ENCODE peak calls at places on chromosomes 1 and 21, in nine cellular contexts. Y is fibroblast of pulmonary artery; T is CD8-positive, alpha-beta T cell; S is body of pancreas; A is fibroblast of mammary gland; P is lower leg skin; Q is stomach; R is adrenal gland; I is ovary. U is an unnamed sample.
A peak's percentile ranks its signal among the peaks of the same experiment; 100 is the strongest.

GRCh38 chr1:198700396-198700795 is 61.6 kb downstream of the PTPRC start:
- DNase-seq in Y (no peak), T (no peak), S (no peak), A (no peak), P (no peak), Q (no peak), R (no peak), I (no peak), U (no peak)

GRCh38 chr1:205270271-205270670 is 42.5 kb downstream of the TMCC2 start:
- DNase-seq in Y (no peak), T (no peak), S (no peak), A (no peak), P (no peak), Q (no peak), R (no peak), I (no peak), U (no peak)

GRCh38 chr1:227572752-227573151 is 9.4 kb downstream of the ZNF678 start:
- DNase-seq in Y (no peak), T (no peak), S (no peak), A (no peak), P (no peak), Q (no peak), R (no peak), I (no peak), U (no peak)

GRCh38 chr1:113250161-113250560 is 140.2 kb upstream of the MAGI3 start:
- DNase-seq in Y (no peak), T (no peak), S (no peak), A (no peak), P (no peak), Q (no peak), R (no peak), I (no peak), U (no peak)

GRCh38 chr1:160494620-160495019 is 28.4 kb downstream of the SLAMF6 start:
- DNase-seq in Y (no peak), T (no peak), S (no peak), A (no peak), P (no peak), Q (peak; percentile 28), R (no peak), I (no peak), U (no peak)

GRCh38 chr1:234722904-234723588 is 113.1 kb upstream of the IRF2BP2 start:
- DNase-seq in Y (peak; percentile 95), T (peak; percentile 37), S (peak; percentile 82), A (peak; percentile 97), P (peak; percentile 87), Q (peak; percentile 68), R (peak; percentile 90), I (peak; percentile 61), U (peak; percentile 67)

GRCh38 chr1:42334240-42335049 is 590 bp downstream of the FOXJ3 start:
- DNase-seq in Y (peak; percentile 54), T (peak; percentile 14), S (peak; percentile 34), A (peak; percentile 69), P (peak; percentile 30), Q (peak; percentile 32), R (peak; percentile 60), I (no peak), U (peak; percentile 70)

GRCh38 chr1:116556289-116557006 is 14.4 kb downstream of the CD58 start:
- DNase-seq in Y (peak; percentile 97), T (peak; percentile 47), S (no peak), A (peak; percentile 99), P (peak; percentile 74), Q (peak; percentile 68), R (peak; percentile 25), I (no peak), U (no peak)

GRCh38 chr1:2978691-2979190 is 42.5 kb upstream of the ACTRT2 start:
- DNase-seq in Y (no peak), T (no peak), S (no peak), A (no peak), P (no peak), Q (no peak), R (no peak), I (no peak), U (peak; percentile 1)

GRCh38 chr1:17547271-17547670 is 7.8 kb downstream of the ARHGEF10L start:
- DNase-seq in Y (no peak), T (no peak), S (no peak), A (no peak), P (no peak), Q (no peak), R (no peak), I (no peak), U (no peak)

DNA sequence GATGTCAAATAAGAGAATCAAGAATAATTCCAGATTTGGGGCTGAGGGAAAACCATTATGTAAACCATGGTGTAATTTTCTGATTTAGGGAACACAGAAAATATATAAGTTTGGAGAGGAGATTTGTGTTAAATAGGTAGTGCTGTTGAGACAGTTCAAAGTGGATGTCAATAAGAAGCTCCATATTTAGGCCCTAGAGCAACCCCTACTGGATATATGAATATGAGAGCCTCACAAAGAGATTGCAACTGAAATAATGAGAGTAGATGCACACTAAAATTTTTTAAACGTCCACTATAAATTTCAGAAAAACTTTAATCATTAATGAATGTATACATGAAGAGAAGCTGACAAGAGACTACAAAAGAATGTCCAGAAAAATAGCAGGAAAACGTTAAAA is 1447.8 kb upstream of the PRMT6 start:
- DNase-seq in Y (peak; percentile 43), T (no peak), S (no peak), A (peak; percentile 25), P (no peak), Q (no peak), R (no peak), I (no peak), U (no peak)
- TF ChIP-seq CTCF in Y (peak; percentile 35), T (no peak), S (no peak), A (peak; percentile 34), P (no peak), Q (no peak), R (no peak), I (no peak), U (no peak)

DNA sequence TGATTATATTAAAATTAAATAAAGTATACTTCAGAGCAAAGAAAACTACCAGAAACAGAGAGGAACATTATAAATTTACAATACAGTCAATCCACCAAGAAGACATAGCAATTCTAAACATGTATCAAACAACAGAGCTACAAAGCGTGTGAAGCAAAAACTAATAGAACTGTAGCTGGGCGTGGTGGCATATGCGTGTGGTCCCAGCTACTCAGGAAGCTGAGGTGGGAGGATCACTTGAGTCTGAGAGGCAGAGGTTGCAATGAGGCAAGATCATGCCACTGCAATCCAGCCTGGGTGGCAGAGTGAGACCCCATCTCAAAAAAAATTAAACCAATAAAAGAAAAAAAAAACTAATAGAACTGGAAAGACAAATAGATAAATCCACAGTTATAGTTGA is 12.3 kb downstream of the CCDC185 start:
- DNase-seq in Y (no peak), T (no peak), S (no peak), A (no peak), P (no peak), Q (no peak), R (no peak), I (no peak), U (no peak)
- H3K4me3 ChIP-seq in Y (no peak overlapping the region), T (no peak overlapping the region), S (no peak overlapping the region), A (no peak overlapping the region), P (no peak overlapping the region), Q (no peak overlapping the region), R (no peak overlapping the region), I (no peak overlapping the region), U (no peak overlapping the region)

GRCh38 chr1:166884040-166884642 is 8.1 kb upstream of the TADA1 start:
- DNase-seq in Y (peak; percentile 26), T (no peak), S (peak; percentile 53), A (peak; percentile 28), P (no peak), Q (peak; percentile 54), R (peak; percentile 16), I (peak; percentile 34), U (peak; percentile 76)
- TF ChIP-seq CTCF in Y (peak; percentile 55), T (peak; percentile 50), S (peak; percentile 35), A (peak; percentile 60), P (no peak), Q (peak; percentile 49), R (peak; percentile 36), I (no peak), U (peak; percentile 70)

GRCh38 chr1:231417503-231417902 is 4.6 kb downstream of the EGLN1 start:
- DNase-seq in Y (no peak), T (no peak), S (no peak), A (no peak), P (no peak), Q (no peak), R (no peak), I (no peak), U (no peak)
- H3K4me3 ChIP-seq in Y (peak overlapping the region; percentile 67), T (no peak overlapping the region), S (no peak overlapping the region), A (no peak overlapping the region), P (no peak overlapping the region), Q (peak overlapping the region; percentile 85), R (no peak overlapping the region), I (peak overlapping the region; percentile 73), U (no peak overlapping the region)

GRCh38 chr21:24045775-24046215 is 1561.5 kb downstream of the MRPL39 start:
- DNase-seq in Y (peak; percentile 99), T (no peak), S (peak; percentile 67), A (peak; percentile 86), P (peak; percentile 57), Q (peak; percentile 66), R (peak; percentile 94), I (peak; percentile 76), U (peak; percentile 85)
- TF ChIP-seq CTCF in Y (peak; percentile 63), T (no peak), S (no peak), A (peak; percentile 24), P (no peak), Q (peak; percentile 7), R (peak; percentile 25), I (no peak), U (peak; percentile 27)

GRCh38 chr1:54806931-54807611 is 5.9 kb upstream of the TTC22 start:
- DNase-seq in Y (no peak), T (no peak), S (peak; percentile 8), A (peak; percentile 38), P (no peak), Q (peak; percentile 64), R (no peak), I (no peak), U (no peak)
- H3K4me3 ChIP-seq in Y (no peak overlapping the region), T (no peak overlapping the region), S (no peak overlapping the region), A (no peak overlapping the region), P (no peak overlapping the region), Q (no peak overlapping the region), R (no peak overlapping the region), I (no peak overlapping the region), U (no peak overlapping the region)

DNA sequence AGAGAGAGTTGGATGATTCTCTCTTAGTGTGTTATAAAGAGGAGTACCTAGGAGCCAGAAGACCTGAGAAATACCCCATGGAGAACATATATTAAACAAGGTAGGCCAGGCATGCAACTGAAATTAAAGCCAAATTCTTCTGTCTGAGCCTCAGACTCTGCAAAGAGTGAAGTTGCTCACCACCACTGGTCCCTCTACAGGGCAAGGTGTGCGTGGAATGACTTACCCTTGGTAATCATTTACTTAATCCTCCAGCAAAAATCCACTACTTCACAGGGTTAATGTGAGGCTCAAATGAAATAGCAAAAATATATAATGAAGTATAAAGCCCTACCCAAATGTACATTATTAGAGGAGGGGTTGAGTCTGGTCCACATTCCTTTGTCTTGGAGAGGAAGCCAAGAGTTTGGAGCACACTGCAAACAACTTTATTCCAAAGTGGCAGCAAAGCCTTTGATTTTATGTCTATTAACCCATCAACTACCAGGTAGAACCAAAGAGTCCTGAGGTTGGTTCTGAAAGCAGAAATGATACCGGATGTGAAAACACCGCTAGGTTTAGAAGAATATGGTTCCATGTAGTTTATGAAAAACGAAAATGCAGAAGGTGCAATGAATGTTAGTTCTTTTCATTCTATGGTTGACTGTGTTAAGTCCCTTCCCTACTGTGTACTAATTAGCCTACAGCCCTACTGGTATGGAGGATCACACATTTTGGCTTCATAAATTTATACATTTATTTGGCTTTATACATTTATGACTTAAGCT is 8.5 kb downstream of the SSR2 start:
- DNase-seq in Y (no peak), T (no peak), S (no peak), A (no peak), P (no peak), Q (no peak), R (no peak), I (no peak), U (no peak)
- TF ChIP-seq CTCF in Y (no peak), T (no peak), S (no peak), A (no peak), P (no peak), Q (no peak), R (no peak), I (no peak), U (no peak)